ENCODE peak calls at places on chromosomes 11 and 22, in four cellular contexts. N is stimulated activated CD4-positive, alpha-beta T cell treated with anti-CD3 and anti-CD28 coated beads, Interleukin-4, amount 100 ng/mL, for 1 hour; R is caudate nucleus; H is amniotic stem cell. F is an unnamed sample.

GRCh38 chr22:49657275-49657973 is 170.2 kb downstream of the BRD1 start:
- DNase-seq in N (peak), R (no peak), H (no peak), F (no peak)

GRCh38 chr11:131894615-131895544 is 524.5 kb downstream of the NTM start:
- DNase-seq in N (no peak), R (no peak), H (no peak), F (no peak)

GRCh38 chr22:42939941-42940653 is 74.9 kb downstream of the PACSIN2 start:
- DNase-seq in N (no peak), R (no peak), H (no peak), F (no peak)

GRCh38 chr11:89495951-89496350 is 4.8 kb upstream of the NOX4 start:
- DNase-seq in N (no peak), R (no peak), H (peak), F (no peak)

GRCh38 chr22:45784357-45785277 is 113.0 kb downstream of the ATXN10 start:
- DNase-seq in N (no peak), R (no peak), H (no peak), F (no peak)

GRCh38 chr22:43587574-43587973 is 175.8 kb downstream of the MPPED1 start:
- DNase-seq in N (no peak), R (no peak), H (no peak), F (no peak)

GRCh38 chr11:86484795-86485166 is 110.1 kb downstream of the CCDC81 start:
- DNase-seq in N (no peak), R (no peak), H (no peak), F (no peak)

GRCh38 chr11:121589946-121590537 is 137.3 kb upstream of the SORL1-AS1 start:
- DNase-seq in N (no peak), R (no peak), H (no peak), F (no peak)

GRCh38 chr22:19810381-19811141 is 44.1 kb downstream of the GNB1L start:
- DNase-seq in N (no peak), R (no peak), H (no peak), F (no peak)

GRCh38 chr11:119880143-119880542 is 151.1 kb upstream of the NECTIN1 start:
- DNase-seq in N (no peak), R (no peak), H (no peak), F (no peak)

GRCh38 chr11:66362481-66363147 is 8.9 kb downstream of the SLC29A2 start:
- DNase-seq in N (no peak), R (no peak), H (no peak), F (no peak)

GRCh38 chr11:12413141-12414055 is 36.0 kb downstream of the PARVA start:
- DNase-seq in N (no peak), R (no peak), H (no peak), F (no peak)

F was measured in amygdala.